ENCODE peak calls at places on chromosomes 5 and 9, in six cellular contexts. M is IMR-90, L is adrenal gland, P is K562, E is tibial artery, N is BE2C. D is an unnamed sample.

GRCh38 chr5:9335269-9335668 is 210.6 kb downstream of the SEMA5A start:
- DNase-seq in M (no peak), E (no peak), P (no peak), L (no peak), N (no peak), D (no peak)

GRCh38 chr5:1516615-1517601 is 6.9 kb downstream of the LPCAT1 start:
- DNase-seq in L (peak; percentile 9), M (peak; percentile 93), P (no peak), E (peak; percentile 19), N (peak; percentile 10), D (peak; percentile 52)

GRCh38 chr5:174920906-174921550 is 196.6 kb downstream of the MSX2 start:
- DNase-seq in L (no peak), P (no peak), N (no peak), M (no peak), E (no peak), D (peak; percentile 73)

GRCh38 chr9:5976668-5977397 is 38.6 kb downstream of the RANBP6 start:
- DNase-seq in E (no peak), L (no peak), P (no peak), N (no peak), M (peak; percentile 4), D (no peak)

GRCh38 chr5:76717222-76718083 is 1.5 kb downstream of the F2R start:
- DNase-seq in L (no peak), P (no peak), E (no peak), N (no peak), M (no peak), D (no peak)

GRCh38 chr9:94623253-94623652 is 16.1 kb downstream of the FBP1 start:
- DNase-seq in N (peak; percentile 78), E (peak; percentile 28), L (no peak), M (no peak), P (peak; percentile 67), D (peak; percentile 87)

GRCh38 chr9:112011051-112011620 is 114.5 kb downstream of the UGCG start:
- DNase-seq in E (no peak), L (no peak), P (no peak), M (peak; percentile 63), N (no peak), D (no peak)

GRCh38 chr5:72472666-72473422 is 34.4 kb downstream of the ZNF366 start:
- DNase-seq in L (no peak), E (no peak), P (no peak), N (no peak), M (no peak), D (no peak)

GRCh38 chr5:135482383-135482933 is 30.3 kb upstream of the TIFAB start:
- DNase-seq in E (no peak), P (peak; percentile 57), L (peak; percentile 87), M (no peak), N (no peak), D (no peak)

GRCh38 chr5:76601470-76601869 is 21.7 kb downstream of the F2RL2 start:
- DNase-seq in M (peak; percentile 80), L (peak; percentile 30), P (peak; percentile 49), E (no peak), N (peak; percentile 11), D (peak; percentile 52)

GRCh38 chr9:123375725-123376132 is 19.7 kb downstream of the CRB2 start:
- DNase-seq in N (no peak), L (no peak), E (no peak), M (no peak), P (peak; percentile 83), D (peak; percentile 79)

GRCh38 chr9:102253099-102253498 is 514.7 kb upstream of the GRIN3A start:
- DNase-seq in L (no peak), P (no peak), M (no peak), E (no peak), N (no peak), D (peak; percentile 4)

GRCh38 chr9:134375430-134376385 is 49.5 kb downstream of the RXRA start:
- DNase-seq in M (no peak), L (peak; percentile 81), E (peak; percentile 58), P (peak; percentile 39), N (peak; percentile 34), D (peak; percentile 72)

GRCh38 chr9:130119521-130120206 is 52.5 kb upstream of the NCS1 start:
- DNase-seq in M (no peak), N (no peak), P (no peak), L (no peak), E (no peak), D (no peak)

GRCh38 chr5:31768046-31768445 is 129.1 kb downstream of the PDZD2 start:
- DNase-seq in L (no peak), N (no peak), E (peak; percentile 33), P (no peak), M (no peak), D (no peak)

GRCh38 chr5:119269061-119269579 is 86.7 kb upstream of the TNFAIP8 start:
- DNase-seq in M (peak; percentile 35), L (no peak), E (peak; percentile 26), P (peak; percentile 50), N (no peak), D (peak; percentile 48)

GRCh38 chr5:54329731-54330709 is 19.6 kb upstream of the ARL15 start:
- DNase-seq in E (no peak), M (peak; percentile 96), L (no peak), N (no peak), P (no peak), D (no peak)

GRCh38 chr9:27053369-27054057 is 48.0 kb upstream of the LRRC19 start:
- DNase-seq in M (peak; percentile 34), P (no peak), E (no peak), L (no peak), N (no peak), D (no peak)

GRCh38 chr5:109656829-109657228 is 32.9 kb upstream of the MAN2A1 start:
- DNase-seq in E (peak; percentile 82), P (peak; percentile 27), L (peak; percentile 73), N (no peak), M (peak; percentile 29), D (no peak)

GRCh38 chr5:26945881-26946280 is 92.5 kb downstream of the CDH9 start:
- DNase-seq in E (no peak), L (no peak), N (no peak), M (no peak), P (no peak), D (no peak)

GRCh38 chr9:1881708-1882351 is 133.3 kb upstream of the SMARCA2 start:
- DNase-seq in N (no peak), E (no peak), P (no peak), L (no peak), M (no peak), D (no peak)

GRCh38 chr5:96431376-96432244 is 1.4 kb downstream of the PCSK1 start:
- DNase-seq in P (no peak), M (peak; percentile 35), N (peak; percentile 40), L (no peak), E (peak; percentile 21), D (peak; percentile 23)

GRCh38 chr9:126860757-126861466 is 473 bp downstream of the ZBTB34 start:
- DNase-seq in E (peak; percentile 33), N (peak; percentile 35), P (no peak), L (no peak), M (no peak), D (no peak)

GRCh38 chr9:88197781-88198345 is 59.6 kb upstream of the SPATA31C2 start:
- DNase-seq in L (no peak), M (peak; percentile 87), P (no peak), E (no peak), N (no peak), D (no peak)
- H3K4me3 ChIP-seq in L (no peak overlapping the region), M (peak overlapping the region; percentile 42), P (no peak overlapping the region), E (peak overlapping the region; percentile 39), N (no peak overlapping the region), D (no peak overlapping the region)

DNA sequence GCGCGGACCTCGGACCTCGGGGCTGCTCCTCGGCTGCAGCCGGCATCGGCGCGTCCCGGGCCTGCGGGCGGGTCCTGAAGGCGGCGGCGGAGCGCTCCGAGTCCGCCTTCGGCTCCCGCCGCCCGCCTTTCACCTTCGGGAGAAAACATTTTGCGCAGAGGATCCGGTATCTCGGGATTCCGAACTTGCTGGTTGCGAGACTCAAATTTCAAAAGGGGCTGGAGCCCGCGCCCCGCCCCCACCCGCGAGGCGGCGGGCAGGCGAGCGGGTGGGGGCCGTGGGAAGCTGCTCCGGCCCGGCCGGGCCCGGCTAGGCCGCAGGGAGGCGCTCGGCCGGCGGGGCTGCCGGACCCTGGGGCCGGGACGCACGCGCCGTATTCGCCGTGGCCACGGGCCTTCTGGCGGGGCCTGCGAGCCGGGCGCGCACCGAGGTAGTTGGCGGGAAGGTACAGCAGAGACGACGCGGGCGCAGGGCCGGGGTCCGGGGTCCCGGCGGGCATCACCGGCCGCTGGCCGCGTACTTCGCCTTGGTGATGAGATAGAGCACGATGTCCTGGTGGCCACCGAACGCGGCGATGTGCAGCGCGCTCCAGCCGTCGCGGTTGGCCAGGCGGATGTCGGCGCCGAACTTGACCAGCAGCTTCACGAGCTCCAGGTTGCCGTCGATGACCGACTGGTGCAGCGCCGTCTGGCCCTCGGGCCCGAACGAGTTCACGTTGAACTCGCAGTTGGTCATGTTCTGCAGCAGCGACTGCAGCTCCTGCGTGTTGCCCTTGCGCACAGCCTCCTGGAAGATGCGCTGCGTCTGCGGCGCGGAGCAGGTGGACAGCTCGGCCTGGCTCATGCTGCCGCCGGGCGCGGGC is 754 bp downstream of the NRARP start:
- DNase-seq in M (peak; percentile 39), P (peak; percentile 70), N (peak; percentile 75), L (no peak), E (no peak), D (peak; percentile 93)
- H3K27me3 ChIP-seq in M (peaks cover 31% of the 10 kb centered on the region), P (no peaks in the 10 kb centered on the region), N (no peaks in the 10 kb centered on the region), L (peaks cover 24% of the 10 kb centered on the region), E (peaks cover 93% of the 10 kb centered on the region), D (peaks cover 16% of the 10 kb centered on the region)

DNA sequence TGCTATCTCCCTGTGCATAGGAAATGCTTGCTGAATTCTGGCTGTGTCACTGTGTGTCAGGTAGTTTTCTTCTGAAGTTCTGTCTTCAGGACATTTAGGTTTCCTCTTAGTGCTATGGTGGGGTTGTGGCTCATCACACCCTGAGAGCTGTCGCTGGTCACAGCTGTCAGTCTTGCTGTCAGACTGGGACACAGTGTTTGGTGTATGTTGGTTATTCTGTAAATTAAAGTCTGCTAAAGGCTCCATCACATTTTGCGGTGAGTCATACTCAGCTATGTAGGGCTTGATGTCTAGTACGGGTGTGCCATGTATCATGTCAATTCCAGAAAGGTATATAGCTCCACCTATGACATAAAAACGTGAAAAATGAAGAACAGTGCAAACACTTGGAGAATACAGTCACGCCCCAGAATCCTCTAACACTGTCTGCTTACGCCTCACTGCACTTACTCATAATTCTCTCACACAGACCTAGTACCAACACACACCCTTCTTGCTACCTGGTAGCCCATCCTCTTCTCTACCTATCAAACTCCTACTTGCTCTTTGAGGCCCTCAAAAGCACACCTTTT is 11.9 kb downstream of the TRMO start:
- DNase-seq in M (no peak), E (no peak), P (no peak), L (no peak), N (no peak), D (no peak)
- H3K36me3 ChIP-seq in M (peaks cover 21% of the 10 kb centered on the region), E (peaks cover 81% of the 10 kb centered on the region), P (peaks cover 70% of the 10 kb centered on the region), L (no peaks in the 10 kb centered on the region), N (peaks cover 45% of the 10 kb centered on the region), D (peaks cover 2% of the 10 kb centered on the region)

DNA sequence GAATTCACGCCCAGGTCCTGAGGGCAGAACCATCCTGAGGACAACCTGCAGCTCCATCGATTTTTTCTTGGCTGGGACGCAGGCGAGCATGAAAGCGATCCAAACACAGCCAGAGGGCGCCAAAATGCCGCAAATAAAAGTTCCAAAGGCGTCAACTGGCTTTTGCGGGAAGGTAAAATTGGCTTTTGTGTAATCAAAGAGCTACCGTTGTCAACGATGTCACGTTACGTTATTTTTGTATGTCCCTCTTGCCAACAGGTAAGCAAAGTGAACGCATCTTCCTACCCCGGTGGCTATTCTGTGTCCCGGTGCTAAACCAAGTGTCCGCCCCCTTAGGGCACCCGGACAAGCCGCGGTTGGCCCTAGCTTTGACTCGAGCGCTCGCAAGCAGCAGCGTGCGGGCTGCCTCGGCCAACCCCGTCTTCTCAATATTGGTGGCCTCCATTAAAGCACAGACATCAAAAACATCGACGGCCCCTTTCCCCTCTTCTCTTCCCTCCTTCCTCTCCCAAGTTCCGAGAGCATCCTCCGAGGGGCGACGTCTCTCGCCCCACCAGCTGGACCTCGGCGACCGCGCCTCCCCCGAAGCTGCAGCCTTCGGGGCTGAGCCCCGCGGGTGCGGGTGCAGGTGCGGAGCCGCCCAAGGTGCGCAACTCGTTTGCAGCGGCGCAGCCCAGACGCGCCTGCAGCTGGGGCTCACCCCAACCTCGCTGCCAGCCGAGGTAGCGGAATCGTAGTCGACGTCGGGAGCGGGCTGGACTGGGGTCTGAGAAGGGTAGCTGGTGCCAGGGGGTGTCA is 1.1 kb upstream of the BASP1 start:
- DNase-seq in L (peak; percentile 44), M (peak; percentile 76), N (peak; percentile 82), E (peak; percentile 68), P (peak; percentile 22), D (peak; percentile 80)
- H3K4me3 ChIP-seq in L (no peak overlapping the region), M (peak overlapping the region; percentile 49), N (peak overlapping the region; percentile 63), E (peak overlapping the region; percentile 75), P (no peak overlapping the region), D (peak overlapping the region; percentile 71)

D was measured in H7.